ENCODE peak calls at places on chromosomes 7 and 10, in six cellular contexts. D is HT1080; G is CD4-positive, alpha-beta memory T cell; R is activated naive CD8-positive, alpha-beta T cell treated with anti-CD3 and anti-CD28 coated beads, Interleukin-2, amount 50 U/mL, for 24 hours; Q is CD8-positive, alpha-beta memory T cell; S is PC-3. N is an unnamed sample.

GRCh38 chr7:29884399-29885272 is 78.3 kb downstream of the WIPF3 start:
- DNase-seq in D (no peak), G (no peak), R (no peak), Q (no peak), S (peak; percentile 70), N (peak; percentile 5)

GRCh38 chr10:36141786-36142560 is 499.9 kb upstream of the FZD8 start:
- DNase-seq in D (no peak), G (no peak), R (no peak), Q (no peak), S (no peak), N (no peak)

GRCh38 chr10:125153693-125154490 is 6.5 kb downstream of the CTBP2 start:
- DNase-seq in D (no peak), G (no peak), R (no peak), Q (no peak), S (peak; percentile 57), N (no peak)

GRCh38 chr7:30321089-30321991 is 36.9 kb downstream of the ZNRF2 start:
- DNase-seq in D (no peak), G (peak; percentile 34), R (no peak), Q (no peak), S (no peak), N (no peak)

GRCh38 chr10:86082556-86082955 is 284.0 kb downstream of the GRID1 start:
- DNase-seq in D (no peak), G (no peak), R (no peak), Q (no peak), S (no peak), N (no peak)

GRCh38 chr7:24709585-24710360 is 47.5 kb downstream of the GSDME start:
- DNase-seq in D (no peak), G (no peak), R (no peak), Q (no peak), S (no peak), N (no peak)

GRCh38 chr10:60606343-60607080 is 171.8 kb upstream of the CDK1 start:
- DNase-seq in D (peak; percentile 80), G (no peak), R (no peak), Q (no peak), S (no peak), N (no peak)

GRCh38 chr7:5695709-5696345 is 85.6 kb downstream of the RNF216 start:
- DNase-seq in D (no peak), G (no peak), R (no peak), Q (no peak), S (no peak), N (no peak)

GRCh38 chr7:94057955-94058354 is 53.8 kb upstream of the BET1 start:
- DNase-seq in D (no peak), G (no peak), R (no peak), Q (no peak), S (no peak), N (no peak)

GRCh38 chr7:82194011-82194410 is 249.6 kb downstream of the CACNA2D1 start:
- DNase-seq in D (peak; percentile 53), G (no peak), R (no peak), Q (no peak), S (peak; percentile 22), N (no peak)

GRCh38 chr7:113197274-113197673 is 78.9 kb upstream of the SMIM30 start:
- DNase-seq in D (peak; percentile 70), G (no peak), R (no peak), Q (no peak), S (peak; percentile 55), N (no peak)

GRCh38 chr7:1922071-1922869 is 252.2 kb downstream of the ELFN1 start:
- DNase-seq in D (no peak), G (peak; percentile 59), R (peak; percentile 36), Q (no peak), S (peak; percentile 60), N (no peak)

GRCh38 chr10:70693619-70694286 is 21.4 kb downstream of the ADAMTS14 start:
- DNase-seq in D (no peak), G (no peak), R (no peak), Q (no peak), S (no peak), N (no peak)

GRCh38 chr7:45389073-45389872 is 184.9 kb upstream of the ADCY1 start:
- DNase-seq in D (no peak), G (no peak), R (no peak), Q (no peak), S (no peak), N (no peak)

GRCh38 chr7:105238198-105238765 is 150.4 kb downstream of the SRPK2 start:
- DNase-seq in D (no peak), G (no peak), R (no peak), Q (no peak), S (no peak), N (no peak)